ENCODE peak calls at places on chromosome 13, in nine cellular contexts. One of them, this sample, is unnamed.

GRCh38 chr13:35768551-35768950 is 292.1 kb upstream of the MAB21L1 start:
- DNase-seq in Caco-2: no peak
- DNase-seq in HFF-Myc: no peak
- DNase-seq in uterus: no peak
- DNase-seq in astrocyte of the spinal cord: peak; percentile 76
- DNase-seq in lung: no peak
- DNase-seq in brain microvascular endothelial cell: peak; percentile 64
- DNase-seq in fibroblast of lung: peak; percentile 76
- DNase-seq in endodermal cell: no peak
- DNase-seq in this sample: no peak

GRCh38 chr13:37956536-37956935 is 87.0 kb upstream of the TRPC4 start:
- DNase-seq in Caco-2: no peak
- DNase-seq in HFF-Myc: no peak
- DNase-seq in uterus: no peak
- DNase-seq in astrocyte of the spinal cord: no peak
- DNase-seq in lung: no peak
- DNase-seq in brain microvascular endothelial cell: no peak
- DNase-seq in fibroblast of lung: no peak
- DNase-seq in endodermal cell: no peak
- DNase-seq in this sample: no peak

GRCh38 chr13:93690139-93690538 is 463.5 kb downstream of the GPC6 start:
- DNase-seq in Caco-2: peak; percentile 43
- DNase-seq in HFF-Myc: no peak
- DNase-seq in uterus: no peak
- DNase-seq in astrocyte of the spinal cord: peak; percentile 39
- DNase-seq in lung: no peak
- DNase-seq in brain microvascular endothelial cell: peak; percentile 28
- DNase-seq in fibroblast of lung: no peak
- DNase-seq in endodermal cell: peak; percentile 60
- DNase-seq in this sample: peak; percentile 26

GRCh38 chr13:75319244-75319643 is 162.7 kb downstream of the TBC1D4 start:
- DNase-seq in Caco-2: no peak
- DNase-seq in HFF-Myc: no peak
- DNase-seq in uterus: no peak
- DNase-seq in astrocyte of the spinal cord: peak; percentile 81
- DNase-seq in lung: no peak
- DNase-seq in brain microvascular endothelial cell: peak; percentile 31
- DNase-seq in fibroblast of lung: peak; percentile 63
- DNase-seq in endodermal cell: no peak
- DNase-seq in this sample: no peak

GRCh38 chr13:77779461-77780272 is 82.2 kb downstream of the SLAIN1 start:
- DNase-seq in Caco-2: peak; percentile 44
- DNase-seq in HFF-Myc: peak; percentile 14
- DNase-seq in uterus: no peak
- DNase-seq in astrocyte of the spinal cord: peak; percentile 77
- DNase-seq in lung: peak; percentile 56
- DNase-seq in brain microvascular endothelial cell: peak; percentile 33
- DNase-seq in fibroblast of lung: peak; percentile 60
- DNase-seq in endodermal cell: peak; percentile 60
- DNase-seq in this sample: peak; percentile 32

GRCh38 chr13:113648218-113648615 is 9.8 kb downstream of the ATP4B start:
- DNase-seq in Caco-2: no peak
- DNase-seq in HFF-Myc: no peak
- DNase-seq in uterus: peak; percentile 9
- DNase-seq in astrocyte of the spinal cord: no peak
- DNase-seq in lung: no peak
- DNase-seq in brain microvascular endothelial cell: no peak
- DNase-seq in fibroblast of lung: no peak
- DNase-seq in endodermal cell: peak; percentile 34
- DNase-seq in this sample: no peak

GRCh38 chr13:23609414-23610186 is 39.4 kb downstream of the TNFRSF19 start:
- DNase-seq in Caco-2: no peak
- DNase-seq in HFF-Myc: peak; percentile 66
- DNase-seq in uterus: peak; percentile 56
- DNase-seq in astrocyte of the spinal cord: peak; percentile 86
- DNase-seq in lung: peak; percentile 57
- DNase-seq in brain microvascular endothelial cell: peak; percentile 56
- DNase-seq in fibroblast of lung: peak; percentile 77
- DNase-seq in endodermal cell: no peak
- DNase-seq in this sample: no peak

GRCh38 chr13:46554971-46555370 is 2.0 kb downstream of the LRCH1 start:
- DNase-seq in Caco-2: no peak
- DNase-seq in HFF-Myc: no peak
- DNase-seq in uterus: no peak
- DNase-seq in astrocyte of the spinal cord: no peak
- DNase-seq in lung: no peak
- DNase-seq in brain microvascular endothelial cell: no peak
- DNase-seq in fibroblast of lung: peak; percentile 16
- DNase-seq in endodermal cell: no peak
- DNase-seq in this sample: no peak

GRCh38 chr13:41696163-41697003 is 239.0 kb downstream of the RGCC start:
- DNase-seq in Caco-2: peak; percentile 81
- DNase-seq in HFF-Myc: no peak
- DNase-seq in uterus: no peak
- DNase-seq in astrocyte of the spinal cord: peak; percentile 91
- DNase-seq in lung: no peak
- DNase-seq in brain microvascular endothelial cell: peak; percentile 93
- DNase-seq in fibroblast of lung: peak; percentile 99
- DNase-seq in endodermal cell: peak; percentile 48
- DNase-seq in this sample: no peak

GRCh38 chr13:64869539-64869938 is 2360.6 kb downstream of the PCDH9 start:
- DNase-seq in Caco-2: no peak
- DNase-seq in HFF-Myc: no peak
- DNase-seq in uterus: no peak
- DNase-seq in astrocyte of the spinal cord: no peak
- DNase-seq in lung: no peak
- DNase-seq in brain microvascular endothelial cell: no peak
- DNase-seq in fibroblast of lung: no peak
- DNase-seq in endodermal cell: no peak
- DNase-seq in this sample: no peak

GRCh38 chr13:37681295-37682032 is 82.9 kb upstream of the POSTN start:
- DNase-seq in Caco-2: no peak
- DNase-seq in HFF-Myc: no peak
- DNase-seq in uterus: no peak
- DNase-seq in astrocyte of the spinal cord: peak; percentile 92
- DNase-seq in lung: no peak
- DNase-seq in brain microvascular endothelial cell: peak; percentile 87
- DNase-seq in fibroblast of lung: peak; percentile 81
- DNase-seq in endodermal cell: no peak
- DNase-seq in this sample: no peak

GRCh38 chr13:111217661-111218060 is 102.6 kb downstream of the ARHGEF7 start:
- DNase-seq in Caco-2: no peak
- DNase-seq in HFF-Myc: no peak
- DNase-seq in uterus: no peak
- DNase-seq in astrocyte of the spinal cord: no peak
- DNase-seq in lung: peak; percentile 46
- DNase-seq in brain microvascular endothelial cell: no peak
- DNase-seq in fibroblast of lung: no peak
- DNase-seq in endodermal cell: peak; percentile 30
- DNase-seq in this sample: no peak

GRCh38 chr13:33164331-33164730 is 121.2 kb downstream of the STARD13 start:
- DNase-seq in Caco-2: no peak
- DNase-seq in HFF-Myc: no peak
- DNase-seq in uterus: no peak
- DNase-seq in astrocyte of the spinal cord: no peak
- DNase-seq in lung: no peak
- DNase-seq in brain microvascular endothelial cell: no peak
- DNase-seq in fibroblast of lung: peak; percentile 53
- DNase-seq in endodermal cell: no peak
- DNase-seq in this sample: no peak

GRCh38 chr13:44971656-44972595 is 17.3 kb downstream of the NUFIP1 start:
- DNase-seq in Caco-2: no peak
- DNase-seq in HFF-Myc: peak; percentile 31
- DNase-seq in uterus: no peak
- DNase-seq in astrocyte of the spinal cord: no peak
- DNase-seq in lung: no peak
- DNase-seq in brain microvascular endothelial cell: no peak
- DNase-seq in fibroblast of lung: peak; percentile 73
- DNase-seq in endodermal cell: no peak
- DNase-seq in this sample: no peak

GRCh38 chr13:31884556-31884955 is 145.2 kb downstream of the RXFP2 start:
- DNase-seq in Caco-2: no peak
- DNase-seq in HFF-Myc: no peak
- DNase-seq in uterus: no peak
- DNase-seq in astrocyte of the spinal cord: no peak
- DNase-seq in lung: no peak
- DNase-seq in brain microvascular endothelial cell: no peak
- DNase-seq in fibroblast of lung: no peak
- DNase-seq in endodermal cell: no peak
- DNase-seq in this sample: no peak

GRCh38 chr13:37443538-37443937 is 155.0 kb downstream of the POSTN start:
- DNase-seq in Caco-2: no peak
- DNase-seq in HFF-Myc: peak; percentile 6
- DNase-seq in uterus: no peak
- DNase-seq in astrocyte of the spinal cord: peak; percentile 61
- DNase-seq in lung: no peak
- DNase-seq in brain microvascular endothelial cell: peak; percentile 43
- DNase-seq in fibroblast of lung: peak; percentile 92
- DNase-seq in endodermal cell: no peak
- DNase-seq in this sample: no peak

GRCh38 chr13:100581504-100581903 is 7.1 kb downstream of the GGACT start:
- DNase-seq in Caco-2: no peak
- DNase-seq in HFF-Myc: no peak
- DNase-seq in uterus: no peak
- DNase-seq in astrocyte of the spinal cord: no peak
- DNase-seq in lung: no peak
- DNase-seq in brain microvascular endothelial cell: no peak
- DNase-seq in fibroblast of lung: no peak
- DNase-seq in endodermal cell: no peak
- DNase-seq in this sample: no peak

GRCh38 chr13:92384410-92384809 is 842.2 kb upstream of the GPC6 start:
- DNase-seq in Caco-2: no peak
- DNase-seq in HFF-Myc: no peak
- DNase-seq in uterus: no peak
- DNase-seq in astrocyte of the spinal cord: no peak
- DNase-seq in lung: no peak
- DNase-seq in brain microvascular endothelial cell: no peak
- DNase-seq in fibroblast of lung: no peak
- DNase-seq in endodermal cell: no peak
- DNase-seq in this sample: no peak

GRCh38 chr13:24788538-24788937 is 24.6 kb downstream of the RNF17 start:
- DNase-seq in Caco-2: no peak
- DNase-seq in HFF-Myc: no peak
- DNase-seq in uterus: no peak
- DNase-seq in astrocyte of the spinal cord: no peak
- DNase-seq in lung: no peak
- DNase-seq in brain microvascular endothelial cell: no peak
- DNase-seq in fibroblast of lung: no peak
- DNase-seq in endodermal cell: no peak
- DNase-seq in this sample: no peak

GRCh38 chr13:26255717-26256277 is 1.9 kb downstream of the CDK8 start:
- DNase-seq in Caco-2: peak; percentile 12
- DNase-seq in HFF-Myc: no peak
- DNase-seq in uterus: no peak
- DNase-seq in astrocyte of the spinal cord: peak; percentile 10
- DNase-seq in lung: no peak
- DNase-seq in brain microvascular endothelial cell: no peak
- DNase-seq in fibroblast of lung: peak; percentile 9
- DNase-seq in endodermal cell: no peak
- DNase-seq in this sample: no peak
- TF ChIP-seq CTCF in Caco-2: peak; percentile 56
- TF ChIP-seq CTCF in HFF-Myc: peak; percentile 3
- TF ChIP-seq CTCF in uterus: no peak
- TF ChIP-seq CTCF in astrocyte of the spinal cord: peak; percentile 30
- TF ChIP-seq CTCF in lung: no peak
- TF ChIP-seq CTCF in brain microvascular endothelial cell: peak; percentile 15
- TF ChIP-seq CTCF in fibroblast of lung: peak; percentile 38
- TF ChIP-seq CTCF in endodermal cell: peak; percentile 39
- TF ChIP-seq CTCF in this sample: peak; percentile 56

GRCh38 chr13:58300974-58301681 is 669.6 kb downstream of the PCDH17 start:
- DNase-seq in Caco-2: no peak
- DNase-seq in HFF-Myc: no peak
- DNase-seq in uterus: no peak
- DNase-seq in astrocyte of the spinal cord: no peak
- DNase-seq in lung: no peak
- DNase-seq in brain microvascular endothelial cell: no peak
- DNase-seq in fibroblast of lung: no peak
- DNase-seq in endodermal cell: no peak
- DNase-seq in this sample: no peak

GRCh38 chr13:58298556-58299135 is 667.1 kb downstream of the PCDH17 start:
- DNase-seq in Caco-2: no peak
- DNase-seq in HFF-Myc: no peak
- DNase-seq in uterus: no peak
- DNase-seq in astrocyte of the spinal cord: no peak
- DNase-seq in lung: no peak
- DNase-seq in brain microvascular endothelial cell: no peak
- DNase-seq in fibroblast of lung: no peak
- DNase-seq in endodermal cell: no peak
- DNase-seq in this sample: no peak

GRCh38 chr13:58300224-58300623 is 668.7 kb downstream of the PCDH17 start:
- DNase-seq in Caco-2: no peak
- DNase-seq in HFF-Myc: no peak
- DNase-seq in uterus: no peak
- DNase-seq in astrocyte of the spinal cord: peak; percentile 17
- DNase-seq in lung: no peak
- DNase-seq in brain microvascular endothelial cell: no peak
- DNase-seq in fibroblast of lung: peak; percentile 42
- DNase-seq in endodermal cell: no peak
- DNase-seq in this sample: no peak

GRCh38 chr13:58302349-58302748 is 670.8 kb downstream of the PCDH17 start:
- DNase-seq in Caco-2: no peak
- DNase-seq in HFF-Myc: no peak
- DNase-seq in uterus: no peak
- DNase-seq in astrocyte of the spinal cord: no peak
- DNase-seq in lung: no peak
- DNase-seq in brain microvascular endothelial cell: no peak
- DNase-seq in fibroblast of lung: no peak
- DNase-seq in endodermal cell: no peak
- DNase-seq in this sample: no peak
- TF ChIP-seq CTCF in Caco-2: no peak
- TF ChIP-seq CTCF in HFF-Myc: no peak
- TF ChIP-seq CTCF in uterus: no peak
- TF ChIP-seq CTCF in astrocyte of the spinal cord: no peak
- TF ChIP-seq CTCF in lung: no peak
- TF ChIP-seq CTCF in brain microvascular endothelial cell: no peak
- TF ChIP-seq CTCF in fibroblast of lung: no peak
- TF ChIP-seq CTCF in endodermal cell: no peak
- TF ChIP-seq CTCF in this sample: no peak

DNA sequence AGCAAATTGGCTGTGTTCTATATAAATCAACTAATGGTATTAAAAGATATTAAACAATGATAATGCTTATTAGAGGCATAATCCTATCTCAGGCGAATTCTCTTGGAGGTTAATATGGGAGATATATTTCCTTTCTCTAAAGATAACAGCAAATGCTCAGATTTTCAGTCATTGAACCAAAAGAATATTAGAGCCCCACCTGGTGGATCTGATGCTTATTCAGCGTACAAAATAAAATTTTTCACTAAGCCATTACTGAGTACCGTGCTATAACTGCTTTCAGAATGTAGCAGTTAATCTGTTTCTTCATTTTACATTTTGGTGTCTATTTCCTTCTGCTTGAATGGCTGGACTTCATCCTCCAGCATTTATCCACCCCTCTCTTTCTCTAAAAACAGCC is 143.3 kb upstream of the IPO5 start:
- DNase-seq in Caco-2: peak; percentile 32
- DNase-seq in HFF-Myc: no peak
- DNase-seq in uterus: no peak
- DNase-seq in astrocyte of the spinal cord: peak; percentile 23
- DNase-seq in lung: no peak
- DNase-seq in brain microvascular endothelial cell: peak; percentile 7
- DNase-seq in fibroblast of lung: peak; percentile 5
- DNase-seq in endodermal cell: no peak
- DNase-seq in this sample: no peak
- TF ChIP-seq CTCF in Caco-2: peak; percentile 64
- TF ChIP-seq CTCF in HFF-Myc: peak; percentile 35
- TF ChIP-seq CTCF in uterus: no peak
- TF ChIP-seq CTCF in astrocyte of the spinal cord: peak; percentile 55
- TF ChIP-seq CTCF in lung: no peak
- TF ChIP-seq CTCF in brain microvascular endothelial cell: peak; percentile 36
- TF ChIP-seq CTCF in fibroblast of lung: peak; percentile 55
- TF ChIP-seq CTCF in endodermal cell: peak; percentile 72
- TF ChIP-seq CTCF in this sample: peak; percentile 70

GRCh38 chr13:85816413-85816812 is 17.2 kb upstream of the SLITRK6 start:
- DNase-seq in Caco-2: no peak
- DNase-seq in HFF-Myc: no peak
- DNase-seq in uterus: no peak
- DNase-seq in astrocyte of the spinal cord: no peak
- DNase-seq in lung: no peak
- DNase-seq in brain microvascular endothelial cell: no peak
- DNase-seq in fibroblast of lung: no peak
- DNase-seq in endodermal cell: no peak
- DNase-seq in this sample: no peak
- TF ChIP-seq CTCF in Caco-2: peak; percentile 16
- TF ChIP-seq CTCF in HFF-Myc: no peak
- TF ChIP-seq CTCF in uterus: no peak
- TF ChIP-seq CTCF in astrocyte of the spinal cord: no peak
- TF ChIP-seq CTCF in lung: no peak
- TF ChIP-seq CTCF in brain microvascular endothelial cell: no peak
- TF ChIP-seq CTCF in fibroblast of lung: peak; percentile 27
- TF ChIP-seq CTCF in endodermal cell: peak; percentile 51
- TF ChIP-seq CTCF in this sample: peak; percentile 61